ENCODE peak calls at places on chromosomes 4 and X, in five cellular contexts. Y is kidney epithelial cell, F is dorsolateral prefrontal cortex, T is endothelial cell, A is mesothelial cell of epicardium. W is an unnamed sample.

GRCh38 chr4:141179474-141180026 is 41.1 kb upstream of the ZNF330 start:
- DNase-seq in Y (no peak), F (no peak), T (no peak), A (no peak), W (no peak)

GRCh38 chr4:123349401-123350190 is 47.0 kb upstream of the SPRY1 start:
- DNase-seq in A (no peak), Y (no peak), F (no peak), T (no peak), W (no peak)

GRCh38 chr4:75048208-75048879 is 115.4 kb downstream of the PARM1 start:
- DNase-seq in T (no peak), Y (no peak), F (no peak), A (no peak), W (no peak)

GRCh38 chrX:3549442-3549875 is 164.0 kb downstream of the PRKX start:
- DNase-seq in A (no peak), T (no peak), F (no peak), Y (no peak), W (no peak)

GRCh38 chr4:1195109-1195671 is 22.8 kb upstream of the SPON2 start:
- DNase-seq in Y (no peak), A (peak), F (peak), T (peak), W (no peak)

GRCh38 chr4:25585901-25586523 is 69.6 kb upstream of the SLC34A2 start:
- DNase-seq in T (no peak), A (no peak), F (no peak), Y (no peak), W (no peak)

GRCh38 chrX:550514-550913 is 80.1 kb upstream of the SHOX start:
- DNase-seq in Y (no peak), F (no peak), T (no peak), A (no peak), W (no peak)

GRCh38 chr4:148445071-148445902 is 3.1 kb upstream of the NR3C2 start:
- DNase-seq in Y (no peak), T (peak), F (peak), A (peak), W (peak)

GRCh38 chr4:73816814-73817213 is 19.7 kb upstream of the CXCL6 start:
- DNase-seq in T (no peak), A (no peak), Y (peak), F (no peak), W (no peak)

GRCh38 chr4:156634612-156635011 is 337.0 kb downstream of the PDGFC start:
- DNase-seq in F (no peak), T (no peak), Y (no peak), A (no peak), W (no peak)

GRCh38 chrX:149129767-149130166 is 375.3 kb downstream of the IDS start:
- DNase-seq in Y (no peak), A (no peak), F (no peak), T (no peak), W (no peak)

GRCh38 chr4:74635074-74635473 is 159.2 kb downstream of the BTC start:
- DNase-seq in A (no peak), T (no peak), Y (no peak), F (no peak), W (no peak)

GRCh38 chr4:22071749-22072148 is 123.2 kb upstream of the KCNIP4 start:
- DNase-seq in F (no peak), A (no peak), T (no peak), Y (no peak), W (peak)

GRCh38 chr4:111854494-111855087 is 290.7 kb upstream of the FAM241A start:
- DNase-seq in A (no peak), F (no peak), T (peak), Y (no peak), W (peak)

GRCh38 chrX:15751160-15751819 is 13.2 kb downstream of the CA5B start:
- DNase-seq in Y (no peak), A (no peak), F (no peak), T (no peak), W (peak)

GRCh38 chr4:38046735-38047487 is 86.7 kb downstream of the PTTG2 start:
- DNase-seq in Y (no peak), T (no peak), F (no peak), A (no peak), W (no peak)
- TF ChIP-seq CTCF in Y (no peak), T (no peak), F (no peak), A (no peak), W (no peak)

DNA sequence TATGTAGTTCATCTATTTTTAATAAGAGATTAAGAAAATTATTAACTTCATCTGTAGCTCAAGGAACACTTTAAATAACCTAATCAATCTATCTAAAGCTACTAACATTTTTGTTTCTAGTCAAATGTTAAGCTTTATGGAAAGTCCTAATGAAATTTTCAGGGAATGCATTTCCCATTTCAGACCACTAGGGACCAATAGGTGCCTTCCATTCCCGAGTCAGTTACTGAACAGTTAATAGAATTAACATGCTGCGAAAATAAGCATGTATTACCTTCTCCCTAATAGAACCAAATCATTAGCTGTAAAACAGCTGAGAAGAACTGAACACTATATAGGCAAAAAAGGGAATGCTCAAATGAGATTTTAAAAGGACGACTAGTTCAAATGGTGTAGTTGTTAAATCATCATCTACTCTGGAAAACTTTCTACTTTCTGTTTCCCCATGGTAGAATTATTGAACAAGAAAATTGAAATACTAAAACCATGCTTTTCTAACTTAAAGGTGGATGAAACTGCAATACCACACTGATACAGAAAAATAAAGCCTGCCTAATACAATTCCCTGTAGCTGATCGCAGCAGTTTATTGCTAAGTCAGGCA is 22.5 kb downstream of the STX18 start:
- DNase-seq in F (no peak), T (no peak), A (no peak), Y (no peak), W (no peak)
- TF ChIP-seq CTCF in F (peak), T (peak), A (peak), Y (peak), W (peak)

GRCh38 chrX:118536687-118537461 is 41.3 kb downstream of the DOCK11 start:
- DNase-seq in A (no peak), Y (no peak), F (no peak), T (peak), W (peak)

GRCh38 chrX:118540342-118540741 is 44.7 kb downstream of the DOCK11 start:
- DNase-seq in T (no peak), F (no peak), Y (no peak), A (no peak), W (no peak)

GRCh38 chrX:118536204-118536603 is 40.6 kb downstream of the DOCK11 start:
- DNase-seq in F (no peak), Y (no peak), T (no peak), A (no peak), W (no peak)

GRCh38 chrX:118545510-118545909 is 49.9 kb downstream of the DOCK11 start:
- DNase-seq in F (no peak), T (no peak), Y (no peak), A (no peak), W (no peak)

GRCh38 chrX:118541482-118541881 is 45.9 kb downstream of the DOCK11 start:
- DNase-seq in Y (no peak), T (no peak), F (no peak), A (no peak), W (no peak)
- TF ChIP-seq CTCF in Y (no peak), T (no peak), F (no peak), A (no peak), W (no peak)

GRCh38 chr4:154578919-154579318 is 11.6 kb downstream of the FGA start:
- DNase-seq in Y (no peak), A (no peak), F (no peak), T (no peak), W (no peak)
- TF ChIP-seq CTCF in Y (no peak), A (no peak), F (no peak), T (no peak), W (no peak)

DNA sequence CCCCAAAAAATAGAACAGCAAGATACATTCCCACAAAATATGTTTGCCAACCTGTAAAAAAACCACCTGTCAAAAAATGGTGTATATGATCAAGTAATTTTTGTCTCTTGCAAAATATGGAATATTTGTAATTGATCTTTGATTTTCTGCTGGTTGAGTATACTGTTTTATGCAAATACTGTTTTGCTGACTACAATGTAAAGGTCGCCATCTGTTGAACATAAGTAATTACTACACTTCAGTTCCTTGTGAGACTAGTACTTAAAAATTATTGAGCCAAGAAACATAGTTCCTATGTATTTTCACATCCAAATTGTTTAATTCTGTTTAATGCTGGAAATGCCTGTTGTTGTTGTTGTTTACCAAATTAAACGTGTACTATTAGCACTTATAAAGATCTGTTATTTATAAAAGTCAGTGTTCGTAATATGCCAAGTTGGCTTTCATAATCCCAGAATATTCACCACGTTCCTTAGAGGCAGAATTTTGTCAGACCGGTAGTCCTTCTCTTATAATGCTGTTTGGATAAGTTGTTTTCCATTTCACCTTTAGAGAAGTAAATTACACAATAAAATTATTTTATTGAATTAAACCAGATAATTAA is 144.2 kb downstream of the PDLIM5 start:
- DNase-seq in A (no peak), Y (peak), F (no peak), T (no peak), W (no peak)
- TF ChIP-seq CTCF in A (peak), Y (peak), F (peak), T (peak), W (peak)

W was measured in activated CD8-positive, alpha-beta T cell treated with anti-CD3 and anti-CD28 coated beads for 36 hours.